ENCODE peak calls at places on chromosome 6, in eight cellular contexts. R, P, D, L, Q, I, M and K are unnamed samples.
A peak's percentile ranks its signal among the peaks of the same experiment; 100 is the strongest.

GRCh38 chr6:108735991-108736345 is 112.3 kb upstream of the ARMC2 start:
- DNase-seq in R (no peak), P (peak; percentile 53), D (no peak), L (peak; percentile 59), Q (no peak), I (no peak), M (no peak), K (no peak)

GRCh38 chr6:72649032-72649984 is 27.4 kb downstream of the KCNQ5 start:
- DNase-seq in R (peak; percentile 92), P (no peak), D (no peak), L (no peak), Q (no peak), I (no peak), M (no peak), K (peak; percentile 93)

GRCh38 chr6:46025573-46025972 is 9.9 kb upstream of the CLIC5 start:
- DNase-seq in R (no peak), P (no peak), D (no peak), L (no peak), Q (no peak), I (no peak), M (no peak), K (no peak)

GRCh38 chr6:82612475-82612874 is 248.9 kb downstream of the TPBG start:
- DNase-seq in R (no peak), P (no peak), D (no peak), L (no peak), Q (no peak), I (no peak), M (no peak), K (no peak)

GRCh38 chr6:83849127-83849526 is 4.0 kb upstream of the RIPPLY2 start:
- DNase-seq in R (no peak), P (no peak), D (no peak), L (no peak), Q (no peak), I (no peak), M (no peak), K (no peak)

GRCh38 chr6:131183427-131184095 is 48.3 kb downstream of the AKAP7 start:
- DNase-seq in R (no peak), P (peak; percentile 54), D (no peak), L (no peak), Q (no peak), I (no peak), M (no peak), K (no peak)

GRCh38 chr6:159829515-159829914 is 29.4 kb downstream of the PNLDC1 start:
- DNase-seq in R (no peak), P (no peak), D (peak; percentile 39), L (no peak), Q (no peak), I (peak; percentile 71), M (no peak), K (no peak)

GRCh38 chr6:147782302-147782701 is 273.8 kb downstream of the SAMD5 start:
- DNase-seq in R (peak; percentile 39), P (no peak), D (no peak), L (no peak), Q (peak; percentile 40), I (no peak), M (no peak), K (no peak)

GRCh38 chr6:112286010-112286409 is 31.6 kb upstream of the LAMA4 start:
- DNase-seq in R (no peak), P (no peak), D (no peak), L (no peak), Q (no peak), I (no peak), M (peak; percentile 61), K (no peak)

GRCh38 chr6:117546674-117547073 is 55.6 kb downstream of the GOPC start:
- DNase-seq in R (no peak), P (no peak), D (no peak), L (no peak), Q (no peak), I (no peak), M (no peak), K (no peak)

GRCh38 chr6:117550078-117550600 is 52.2 kb downstream of the GOPC start:
- DNase-seq in R (peak; percentile 67), P (no peak), D (no peak), L (no peak), Q (no peak), I (no peak), M (no peak), K (no peak)

GRCh38 chr6:117549606-117550005 is 52.7 kb downstream of the GOPC start:
- DNase-seq in R (no peak), P (no peak), D (peak; percentile 37), L (no peak), Q (no peak), I (no peak), M (no peak), K (no peak)

GRCh38 chr6:117548797-117549301 is 53.5 kb downstream of the GOPC start:
- DNase-seq in R (peak; percentile 75), P (peak; percentile 21), D (peak; percentile 84), L (no peak), Q (no peak), I (no peak), M (no peak), K (peak; percentile 42)

GRCh38 chr6:117547688-117548621 is 54.4 kb downstream of the GOPC start:
- DNase-seq in R (no peak), P (peak; percentile 84), D (no peak), L (no peak), Q (no peak), I (no peak), M (peak; percentile 80), K (no peak)
- TF ChIP-seq EZH2phosphoT487 in R (no peak), P (no peak), D (no peak), L (no peak), Q (no peak), I (no peak), M (no peak), K (no peak)

GRCh38 chr6:106705156-106705555 is 75.8 kb downstream of the QRSL1 start:
- DNase-seq in R (no peak), P (no peak), D (no peak), L (no peak), Q (no peak), I (no peak), M (no peak), K (no peak)

GRCh38 chr6:106700581-106700980 is 71.2 kb downstream of the QRSL1 start:
- DNase-seq in R (no peak), P (no peak), D (no peak), L (no peak), Q (no peak), I (no peak), M (no peak), K (no peak)

GRCh38 chr6:106702046-106702445 is 72.7 kb downstream of the QRSL1 start:
- DNase-seq in R (no peak), P (no peak), D (no peak), L (no peak), Q (no peak), I (peak; percentile 89), M (no peak), K (no peak)

GRCh38 chr6:106702451-106703110 is 73.2 kb downstream of the QRSL1 start:
- DNase-seq in R (no peak), P (no peak), D (no peak), L (no peak), Q (peak; percentile 37), I (peak; percentile 99), M (no peak), K (no peak)

DNA sequence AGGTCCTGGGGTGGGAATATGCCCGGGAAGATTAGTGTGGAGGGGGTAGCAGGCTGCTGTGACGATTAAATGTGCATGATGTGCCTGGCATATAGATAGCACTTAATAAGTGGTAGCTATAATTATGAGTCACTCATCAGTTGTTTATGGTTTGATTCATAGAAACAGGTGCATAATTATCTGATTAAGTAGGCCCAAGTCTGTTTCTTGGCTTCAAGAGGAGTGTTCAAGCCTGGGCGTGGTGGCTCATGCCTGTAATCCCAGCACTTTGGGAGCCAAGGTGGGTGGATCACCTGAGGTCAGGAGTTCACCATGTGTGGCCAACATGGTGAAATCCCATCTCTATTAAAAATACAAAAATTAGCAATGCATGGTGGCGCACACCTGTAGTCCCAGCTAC is 74.9 kb downstream of the QRSL1 start:
- DNase-seq in R (no peak), P (no peak), D (no peak), L (no peak), Q (no peak), I (no peak), M (no peak), K (no peak)
- H3K9me2 ChIP-seq in R (no peaks in the 10 kb centered on the region), P (peaks cover 3% of the 10 kb centered on the region), D (no peaks in the 10 kb centered on the region), L (no peaks in the 10 kb centered on the region), Q (no peaks in the 10 kb centered on the region), I (no peaks in the 10 kb centered on the region), M (no peaks in the 10 kb centered on the region), K (no peaks in the 10 kb centered on the region)

GRCh38 chr6:26022166-26022510 is 59.5 kb downstream of the TRIM38 start:
- DNase-seq in R (peak; percentile 77), P (peak; percentile 67), D (peak; percentile 55), L (peak; percentile 71), Q (peak; percentile 82), I (peak; percentile 88), M (peak; percentile 45), K (peak; percentile 92)

GRCh38 chr6:26019261-26019845 is 56.8 kb downstream of the TRIM38 start:
- DNase-seq in R (no peak), P (no peak), D (no peak), L (no peak), Q (no peak), I (no peak), M (peak; percentile 58), K (no peak)

GRCh38 chr6:26020291-26020982 is 57.8 kb downstream of the TRIM38 start:
- DNase-seq in R (peak; percentile 97), P (peak; percentile 72), D (peak; percentile 83), L (peak; percentile 92), Q (peak; percentile 84), I (peak; percentile 93), M (peak; percentile 87), K (peak; percentile 92)

GRCh38 chr6:26021350-26022165 is 59.0 kb downstream of the TRIM38 start:
- DNase-seq in R (peak; percentile 97), P (peak; percentile 88), D (peak; percentile 88), L (peak; percentile 95), Q (peak; percentile 96), I (peak; percentile 96), M (peak; percentile 88), K (peak; percentile 94)

DNA sequence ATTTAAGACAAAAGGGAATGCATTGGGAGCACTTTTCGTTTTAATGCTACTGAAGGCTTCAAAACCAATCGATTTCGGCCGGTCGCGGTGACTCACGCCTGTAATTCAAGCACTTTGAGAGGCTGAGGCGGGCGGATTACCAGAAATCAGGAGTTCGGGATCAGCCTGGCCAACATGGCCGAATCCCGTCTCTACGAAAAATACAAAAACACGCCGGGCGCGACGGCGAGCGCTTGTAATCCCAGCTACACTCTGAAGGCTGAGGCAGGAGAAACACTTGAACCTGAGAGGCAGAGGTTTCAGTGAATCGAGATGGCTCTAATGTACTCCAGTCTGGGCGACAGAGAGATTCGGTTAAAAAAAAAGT is 58.4 kb downstream of the TRIM38 start:
- DNase-seq in R (peak; percentile 69), P (no peak), D (no peak), L (peak; percentile 72), Q (peak; percentile 65), I (no peak), M (no peak), K (peak; percentile 81)
- H2AFZ ChIP-seq in R (peak overlapping the region; percentile 73), P (no peak overlapping the region), D (no peak overlapping the region), L (no peak overlapping the region), Q (peak overlapping the region; percentile 70), I (no peak overlapping the region), M (peak overlapping the region; percentile 44), K (peak overlapping the region; percentile 88)

DNA sequence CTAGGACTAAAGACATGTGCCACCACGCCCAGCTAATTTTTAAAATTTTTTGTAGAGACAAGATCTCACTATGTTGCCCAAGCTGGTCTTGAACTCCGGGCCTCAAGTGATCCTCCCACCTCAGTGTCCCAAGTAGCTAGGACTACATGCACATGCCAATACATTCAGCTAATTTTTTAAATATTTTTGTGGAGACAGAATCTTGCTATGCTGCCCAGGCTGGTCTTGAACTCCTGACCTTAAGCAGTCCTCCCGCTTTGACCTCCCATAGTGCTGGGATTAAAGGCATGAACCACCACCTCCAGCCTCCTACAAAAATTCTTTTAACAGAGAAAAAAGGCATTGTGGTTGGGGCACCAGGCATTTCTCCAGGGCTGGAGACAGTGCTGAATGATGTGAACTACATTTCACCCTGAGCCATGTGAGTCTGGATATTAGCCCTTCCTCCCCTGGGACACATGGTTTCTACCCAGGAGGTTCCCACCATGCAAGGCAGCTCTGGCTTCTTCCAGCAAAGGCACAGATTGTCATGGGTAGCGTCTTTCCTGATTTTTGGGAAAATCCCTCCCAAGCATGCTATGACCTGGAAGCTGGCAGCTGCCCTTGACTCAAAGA is 36.3 kb upstream of the CMTR1 start:
- DNase-seq in R (no peak), P (no peak), D (no peak), L (no peak), Q (no peak), I (no peak), M (no peak), K (peak; percentile 66)
- TF ChIP-seq EZH2phosphoT487 in R (no peak), P (no peak), D (no peak), L (no peak), Q (no peak), I (no peak), M (no peak), K (no peak)